ENCODE peak calls at places on chromosomes 6 and 20, in six cellular contexts. E is HCT116, K is WTC11, D is K562, Z is GM12878, Q is H1. Y is an unnamed sample.

GRCh38 chr6:170203212-170203611 is 87.7 kb downstream of the DLL1 start:
- DNase-seq in E (no peak), K (no peak), D (no peak), Z (no peak), Q (peak), Y (no peak)

GRCh38 chr6:53033764-53034163 is 31.4 kb upstream of the FBXO9 start:
- DNase-seq in E (no peak), K (no peak), D (no peak), Z (no peak), Q (no peak), Y (no peak)

GRCh38 chr6:84779380-84779779 is 15.0 kb upstream of the TBX18 start:
- DNase-seq in E (no peak), K (no peak), D (no peak), Z (no peak), Q (no peak), Y (no peak)

GRCh38 chr6:96925290-96925687 is 761 bp downstream of the KLHL32 start:
- DNase-seq in E (no peak), K (no peak), D (no peak), Z (no peak), Q (no peak), Y (no peak)

GRCh38 chr6:71533939-71534379 is 245.3 kb downstream of the OGFRL1 start:
- DNase-seq in E (peak), K (no peak), D (peak), Z (no peak), Q (no peak), Y (peak)

GRCh38 chr6:45689926-45690615 is 312.3 kb upstream of the SUPT3H start:
- DNase-seq in E (no peak), K (no peak), D (no peak), Z (no peak), Q (no peak), Y (no peak)

GRCh38 chr6:145278163-145278807 is 457.0 kb downstream of the EPM2A start:
- DNase-seq in E (no peak), K (no peak), D (no peak), Z (no peak), Q (no peak), Y (peak)

GRCh38 chr20:39109933-39110818 is 148.0 kb downstream of the DHX35 start:
- DNase-seq in E (no peak), K (peak), D (no peak), Z (no peak), Q (no peak), Y (no peak)

GRCh38 chr6:34331361-34332050 is 61.0 kb downstream of the NUDT3 start:
- DNase-seq in E (no peak), K (no peak), D (no peak), Z (no peak), Q (no peak), Y (no peak)

GRCh38 chr20:63320041-63320511 is 27.1 kb downstream of the COL20A1 start:
- DNase-seq in E (no peak), K (no peak), D (no peak), Z (no peak), Q (no peak), Y (no peak)
- TF ChIP-seq ATF3 in E (no peak), K (no peak), D (no peak), Z (no peak), Q (no peak), Y (no peak)

DNA sequence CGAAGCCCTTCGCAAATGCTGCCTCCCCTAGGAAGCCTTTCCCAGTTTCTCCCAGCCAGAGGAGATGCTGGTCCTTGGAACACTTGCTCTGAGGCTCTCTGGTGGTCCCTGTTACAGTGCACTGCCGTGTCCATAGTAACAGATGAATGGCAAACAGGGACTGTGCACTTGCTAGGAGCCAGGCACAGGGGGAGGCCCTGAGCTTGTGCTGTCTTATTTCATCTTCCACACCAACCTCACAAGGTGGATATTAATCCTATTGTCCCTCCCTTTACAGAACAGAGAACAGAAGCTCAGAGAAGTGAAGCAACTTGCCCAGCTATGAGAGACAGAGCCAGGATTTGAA is 19.0 kb downstream of the SRC start:
- DNase-seq in E (no peak), K (peak), D (no peak), Z (no peak), Q (no peak), Y (no peak)
- TF ChIP-seq ATF3 in E (no peak), K (no peak), D (no peak), Z (no peak), Q (no peak), Y (no peak)

GRCh38 chr20:430091-430999 is 22.2 kb downstream of the RBCK1 start:
- DNase-seq in E (no peak), K (no peak), D (no peak), Z (no peak), Q (no peak), Y (no peak)

GRCh38 chr20:426564-426963 is 18.5 kb downstream of the RBCK1 start:
- DNase-seq in E (no peak), K (no peak), D (no peak), Z (no peak), Q (no peak), Y (no peak)

GRCh38 chr20:427401-427800 is 19.3 kb downstream of the RBCK1 start:
- DNase-seq in E (no peak), K (no peak), D (no peak), Z (no peak), Q (no peak), Y (no peak)

GRCh38 chr20:427849-428657 is 20.0 kb downstream of the RBCK1 start:
- DNase-seq in E (no peak), K (no peak), D (peak), Z (no peak), Q (no peak), Y (no peak)

DNA sequence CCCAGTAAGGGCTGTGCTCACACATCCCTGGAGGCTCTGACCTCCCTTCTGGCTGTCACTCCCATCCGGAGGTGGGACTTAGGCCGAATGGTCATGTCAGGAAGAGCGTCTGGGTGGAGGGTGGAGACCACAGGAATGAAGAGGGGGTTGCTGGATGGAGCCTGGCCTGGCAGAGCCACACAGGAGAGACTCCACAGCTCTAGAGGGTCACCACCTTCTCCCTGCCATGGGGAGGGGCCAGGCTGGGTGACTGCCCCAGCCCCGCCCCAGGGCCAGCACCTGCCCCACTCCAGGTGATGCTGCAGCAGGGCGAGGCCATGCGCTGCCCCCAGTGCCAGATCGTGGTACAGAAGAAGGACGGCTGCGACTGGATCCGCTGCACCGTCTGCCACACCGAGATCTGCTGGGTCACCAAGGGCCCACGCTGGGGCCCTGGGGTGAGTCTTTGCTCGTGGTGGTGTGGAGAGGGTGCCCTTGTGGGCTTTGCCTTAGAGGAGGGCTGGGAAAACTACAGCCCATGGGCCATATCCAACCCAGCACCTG is 20.6 kb downstream of the RBCK1 start:
- DNase-seq in E (no peak), K (peak), D (no peak), Z (no peak), Q (no peak), Y (no peak)
- TF ChIP-seq ATF3 in E (no peak), K (no peak), D (no peak), Z (no peak), Q (no peak), Y (no peak)

GRCh38 chr6:72650081-72650745 is 28.3 kb downstream of the KCNQ5 start:
- DNase-seq in E (no peak), K (no peak), D (no peak), Z (no peak), Q (no peak), Y (no peak)
- TF ChIP-seq ATF3 in E (no peak), K (no peak), D (no peak), Z (no peak), Q (no peak), Y (no peak)

GRCh38 chr20:1773816-1774215 is 116.2 kb upstream of the SIRPG start:
- DNase-seq in E (no peak), K (no peak), D (no peak), Z (no peak), Q (no peak), Y (no peak)
- TF ChIP-seq ATF3 in E (no peak), K (no peak), D (no peak), Z (no peak), Q (no peak), Y (no peak)

Y was measured in HepG2.